ENCODE peak calls at places on chromosomes 4 and X, in ten cellular contexts. S is activated gamma-delta T cell treated with anti-CD3 and anti-CD28 coated beads, Interleukin-2, amount 50 U/mL, for 16 hours; Q is upper lobe of right lung; J is activated CD4-positive, alpha-beta T cell treated with anti-CD3 and anti-CD28 coated beads, Interleukin-2, amount 10 ng/mL, durations not matched to agents 7 days and 5 days; G is occipital lobe; W is stimulated activated naive B cell treated with anti-CD40 and anti-IgM and Interleukin-4, amounts not matched to agents 10 μg/mL and 1 μg/mL and 100 μg/mL, for 72 hours; X is NCI-H2029 treated with DMSO at 0.1 percent for 48 hours; N is GM13976; D is immature natural killer cell; L is suprapubic skin. E is an unnamed sample.

GRCh38 chrX:18422325-18422724 is 3.1 kb upstream of the CDKL5 start:
- DNase-seq in S (no peak), Q (no peak), J (no peak), G (no peak), W (no peak), X (no peak), N (no peak), D (no peak), L (no peak), E (no peak)

GRCh38 chrX:132094169-132094568 is 33.7 kb downstream of the FRMD7 start:
- DNase-seq in S (no peak), Q (no peak), J (no peak), G (no peak), W (no peak), X (no peak), N (no peak), D (no peak), L (no peak), E (no peak)

GRCh38 chr4:93775551-93775950 is 53.0 kb upstream of the ATOH1 start:
- DNase-seq in S (no peak), Q (no peak), J (no peak), G (no peak), W (no peak), X (no peak), N (no peak), D (no peak), L (no peak), E (no peak)

GRCh38 chrX:130523460-130524394 is 121.9 kb downstream of the RBMX2 start:
- DNase-seq in S (no peak), Q (no peak), J (no peak), G (peak), W (no peak), X (peak), N (peak), D (no peak), L (no peak), E (peak)

GRCh38 chrX:150365953-150366911 is 3.1 kb downstream of the MAMLD1 start:
- DNase-seq in S (no peak), Q (peak), J (no peak), G (no peak), W (no peak), X (no peak), N (no peak), D (no peak), L (peak), E (peak)

GRCh38 chr4:14771091-14771490 is 231.2 kb upstream of the CPEB2 start:
- DNase-seq in S (no peak), Q (no peak), J (no peak), G (no peak), W (no peak), X (no peak), N (no peak), D (no peak), L (no peak), E (no peak)

GRCh38 chr4:70575964-70576363 is 16.1 kb upstream of the AMBN start:
- DNase-seq in S (no peak), Q (no peak), J (no peak), G (no peak), W (no peak), X (no peak), N (no peak), D (no peak), L (no peak), E (no peak)

GRCh38 chr4:93396274-93396673 is 432.3 kb upstream of the ATOH1 start:
- DNase-seq in S (no peak), Q (no peak), J (no peak), G (no peak), W (no peak), X (no peak), N (no peak), D (no peak), L (no peak), E (peak)

E was measured in islet precursor cell.